ENCODE peak calls at places on chromosomes 7 and 10, in nine cellular contexts. U, M, S, N, F, R, E, L and C are unnamed samples.

GRCh38 chr7:77657427-77658331 is 38.6 kb upstream of the RSBN1L start:
- DNase-seq in L (peak), M (no peak), S (peak), E (no peak), F (peak), N (peak), U (peak), R (no peak), C (peak)

GRCh38 chr10:79191951-79192676 is 123.3 kb downstream of the ZMIZ1 start:
- DNase-seq in S (no peak), R (no peak), N (no peak), L (no peak), M (no peak), F (no peak), E (no peak), U (peak), C (no peak)

GRCh38 chr10:33307835-33308234 is 26.6 kb downstream of the NRP1 start:
- DNase-seq in R (no peak), N (no peak), F (no peak), U (no peak), E (no peak), M (no peak), L (no peak), S (no peak), C (no peak)

GRCh38 chr10:113767222-113767621 is 15.7 kb downstream of the PLEKHS1 start:
- DNase-seq in U (no peak), S (no peak), N (no peak), L (no peak), M (no peak), E (no peak), F (no peak), R (no peak), C (no peak)

GRCh38 chr10:78058562-78058961 is 24.9 kb downstream of the RPS24 start:
- DNase-seq in L (no peak), N (no peak), M (no peak), F (no peak), U (no peak), S (no peak), R (no peak), E (no peak), C (no peak)

GRCh38 chr10:6239213-6239991 is 36.7 kb downstream of the PFKFB3 start:
- DNase-seq in S (peak), L (no peak), E (peak), M (peak), R (peak), N (peak), U (peak), F (peak), C (peak)

GRCh38 chr10:105681051-105681450 is 1040.0 kb downstream of the SORCS3 start:
- DNase-seq in R (no peak), E (no peak), N (no peak), M (peak), U (no peak), S (no peak), F (no peak), L (no peak), C (no peak)

GRCh38 chr7:115435178-115435577 is 513.3 kb downstream of the MDFIC start:
- DNase-seq in U (no peak), R (no peak), S (no peak), N (no peak), F (no peak), E (no peak), M (no peak), L (no peak), C (no peak)

GRCh38 chr7:117025891-117026290 is 72.6 kb downstream of the ST7 start:
- DNase-seq in U (no peak), E (no peak), F (no peak), S (no peak), M (no peak), L (peak), N (peak), R (no peak), C (no peak)

GRCh38 chr10:122798704-122799231 is 46.9 kb downstream of the CUZD1 start:
- DNase-seq in M (no peak), S (no peak), U (no peak), F (no peak), L (no peak), N (no peak), E (no peak), R (no peak), C (no peak)

GRCh38 chr7:43905954-43906326 is 456 bp downstream of the URGCP start:
- DNase-seq in R (peak), L (peak), N (peak), U (peak), F (peak), E (peak), M (peak), S (peak), C (no peak)

GRCh38 chr7:70678621-70679251 is 453.2 kb upstream of the GALNT17 start:
- DNase-seq in E (no peak), M (no peak), F (no peak), U (no peak), S (no peak), R (no peak), N (peak), L (no peak), C (no peak)

GRCh38 chr10:99609186-99609585 is 11.1 kb downstream of the SLC25A28 start:
- DNase-seq in E (no peak), S (no peak), F (no peak), R (no peak), N (no peak), M (no peak), L (no peak), U (no peak), C (no peak)

GRCh38 chr7:50197547-50197946 is 104.5 kb upstream of the ZPBP start:
- DNase-seq in M (no peak), F (peak), U (no peak), S (no peak), L (no peak), E (no peak), N (no peak), R (no peak), C (peak)